ENCODE peak calls at places on chromosome 5, in seven cellular contexts. K, M, F, Q, I, N and E are unnamed samples.

GRCh38 chr5:96876292-96876850 is at the start of gene ERAP2:
- DNase-seq in K (no peak), I (no peak), N (no peak), Q (no peak), M (no peak), F (no peak), E (no peak)

GRCh38 chr5:133245191-133246052 is 193.6 kb downstream of the HSPA4 start:
- DNase-seq in K (no peak), M (no peak), F (no peak), Q (no peak), N (no peak), I (no peak), E (no peak)

GRCh38 chr5:83001788-83002381 is 75.3 kb downstream of the TMEM167A start:
- DNase-seq in F (no peak), M (no peak), K (no peak), Q (no peak), N (no peak), I (no peak), E (no peak)

GRCh38 chr5:42605490-42605889 is 151.1 kb upstream of the CCDC152 start:
- DNase-seq in I (no peak), N (no peak), K (no peak), M (no peak), F (no peak), Q (no peak), E (no peak)

GRCh38 chr5:31231171-31231570 is 37.7 kb downstream of the CDH6 start:
- DNase-seq in I (no peak), N (no peak), F (no peak), K (no peak), M (no peak), Q (no peak), E (no peak)

GRCh38 chr5:5340206-5340729 is 82.2 kb upstream of the ICE1 start:
- DNase-seq in N (no peak), I (peak; percentile 71), M (no peak), K (peak; percentile 42), F (peak; percentile 60), Q (no peak), E (peak; percentile 63)

GRCh38 chr5:68891718-68892117 is 202.1 kb upstream of the SLC30A5 start:
- DNase-seq in I (no peak), Q (no peak), K (no peak), M (no peak), N (peak; percentile 57), F (no peak), E (no peak)

GRCh38 chr5:956941-957729 is 51.5 kb upstream of the NKD2 start:
- DNase-seq in Q (no peak), N (peak; percentile 68), I (peak; percentile 76), F (peak; percentile 44), M (no peak), K (no peak), E (no peak)

GRCh38 chr5:159552751-159553150 is 222.5 kb upstream of the IL12B start:
- DNase-seq in I (no peak), M (no peak), N (no peak), F (no peak), Q (no peak), K (no peak), E (no peak)

GRCh38 chr5:72624641-72625236 is 117.5 kb upstream of the ZNF366 start:
- DNase-seq in M (no peak), I (peak; percentile 37), Q (no peak), K (no peak), F (no peak), N (no peak), E (no peak)

GRCh38 chr5:140432212-140432611 is 30.6 kb downstream of the ANKHD1 start:
- DNase-seq in Q (no peak), M (no peak), K (no peak), N (no peak), F (no peak), I (no peak), E (no peak)

GRCh38 chr5:149936700-149937091 is 7.9 kb downstream of the PDE6A start:
- DNase-seq in F (no peak), I (no peak), Q (no peak), M (no peak), K (no peak), N (no peak), E (no peak)

GRCh38 chr5:151772029-151772867 is 494 bp downstream of the G3BP1 start:
- DNase-seq in I (peak; percentile 74), N (peak; percentile 30), M (no peak), Q (peak; percentile 32), K (peak; percentile 48), F (peak; percentile 75), E (peak; percentile 85)

GRCh38 chr5:149172709-149173505 is 31.6 kb downstream of the ABLIM3 start:
- DNase-seq in N (no peak), Q (no peak), I (no peak), M (no peak), F (no peak), K (no peak), E (no peak)